ENCODE peak calls at places on chromosomes 6 and 20, in six cellular contexts. One of them, this sample, is unnamed.

GRCh38 chr20:41697861-41698559 is 79.8 kb upstream of the CHD6 start:
- ATAC-seq in sciatic nerve: no peak
- ATAC-seq in stimulated activated naive CD8-positive, alpha-beta T cell treated with anti-CD3 and anti-CD28 coated beads, Interleukin-15, amount 100 ng/mL, for 72 hours: no peak
- ATAC-seq in A549: no peak
- ATAC-seq in central memory CD8-positive, alpha-beta T cell: no peak
- ATAC-seq in activated CD4-positive, CD25-positive, alpha-beta regulatory T cell treated with anti-CD3 and anti-CD28 coated beads, Interleukin-2, amount 50 U/mL, for 24 hours: no peak
- ATAC-seq in this sample: no peak

GRCh38 chr6:137927777-137928218 is 60.7 kb downstream of the TNFAIP3 start:
- ATAC-seq in sciatic nerve: peak
- ATAC-seq in stimulated activated naive CD8-positive, alpha-beta T cell treated with anti-CD3 and anti-CD28 coated beads, Interleukin-15, amount 100 ng/mL, for 72 hours: peak
- ATAC-seq in activated CD4-positive, CD25-positive, alpha-beta regulatory T cell treated with anti-CD3 and anti-CD28 coated beads, Interleukin-2, amount 50 U/mL, for 24 hours: peak
- ATAC-seq in A549: no peak
- ATAC-seq in central memory CD8-positive, alpha-beta T cell: peak
- ATAC-seq in this sample: peak

GRCh38 chr6:13273931-13274706 is 54.2 kb downstream of the TBC1D7 start:
- ATAC-seq in activated CD4-positive, CD25-positive, alpha-beta regulatory T cell treated with anti-CD3 and anti-CD28 coated beads, Interleukin-2, amount 50 U/mL, for 24 hours: peak
- ATAC-seq in sciatic nerve: peak
- ATAC-seq in A549: no peak
- ATAC-seq in central memory CD8-positive, alpha-beta T cell: peak
- ATAC-seq in stimulated activated naive CD8-positive, alpha-beta T cell treated with anti-CD3 and anti-CD28 coated beads, Interleukin-15, amount 100 ng/mL, for 72 hours: peak
- ATAC-seq in this sample: peak

GRCh38 chr6:154154389-154154967 is 115.4 kb downstream of the OPRM1 start:
- ATAC-seq in central memory CD8-positive, alpha-beta T cell: no peak
- ATAC-seq in activated CD4-positive, CD25-positive, alpha-beta regulatory T cell treated with anti-CD3 and anti-CD28 coated beads, Interleukin-2, amount 50 U/mL, for 24 hours: no peak
- ATAC-seq in A549: no peak
- ATAC-seq in sciatic nerve: peak
- ATAC-seq in stimulated activated naive CD8-positive, alpha-beta T cell treated with anti-CD3 and anti-CD28 coated beads, Interleukin-15, amount 100 ng/mL, for 72 hours: no peak
- ATAC-seq in this sample: no peak

GRCh38 chr6:149450679-149451360 is 34.0 kb downstream of the ZC3H12D start:
- ATAC-seq in stimulated activated naive CD8-positive, alpha-beta T cell treated with anti-CD3 and anti-CD28 coated beads, Interleukin-15, amount 100 ng/mL, for 72 hours: peak
- ATAC-seq in A549: no peak
- ATAC-seq in activated CD4-positive, CD25-positive, alpha-beta regulatory T cell treated with anti-CD3 and anti-CD28 coated beads, Interleukin-2, amount 50 U/mL, for 24 hours: no peak
- ATAC-seq in sciatic nerve: no peak
- ATAC-seq in central memory CD8-positive, alpha-beta T cell: no peak
- ATAC-seq in this sample: peak

GRCh38 chr6:29129326-29130012 is 21.6 kb downstream of the OR2J3 start:
- ATAC-seq in activated CD4-positive, CD25-positive, alpha-beta regulatory T cell treated with anti-CD3 and anti-CD28 coated beads, Interleukin-2, amount 50 U/mL, for 24 hours: no peak
- ATAC-seq in sciatic nerve: no peak
- ATAC-seq in central memory CD8-positive, alpha-beta T cell: no peak
- ATAC-seq in A549: no peak
- ATAC-seq in stimulated activated naive CD8-positive, alpha-beta T cell treated with anti-CD3 and anti-CD28 coated beads, Interleukin-15, amount 100 ng/mL, for 72 hours: no peak
- ATAC-seq in this sample: no peak

GRCh38 chr20:37328149-37328945 is 17.6 kb upstream of the SRC start:
- ATAC-seq in stimulated activated naive CD8-positive, alpha-beta T cell treated with anti-CD3 and anti-CD28 coated beads, Interleukin-15, amount 100 ng/mL, for 72 hours: no peak
- ATAC-seq in A549: no peak
- ATAC-seq in sciatic nerve: no peak
- ATAC-seq in activated CD4-positive, CD25-positive, alpha-beta regulatory T cell treated with anti-CD3 and anti-CD28 coated beads, Interleukin-2, amount 50 U/mL, for 24 hours: no peak
- ATAC-seq in central memory CD8-positive, alpha-beta T cell: no peak
- ATAC-seq in this sample: no peak

GRCh38 chr6:71289039-71289801 is 609 bp downstream of the OGFRL1 start:
- ATAC-seq in central memory CD8-positive, alpha-beta T cell: peak
- ATAC-seq in stimulated activated naive CD8-positive, alpha-beta T cell treated with anti-CD3 and anti-CD28 coated beads, Interleukin-15, amount 100 ng/mL, for 72 hours: peak
- ATAC-seq in A549: peak
- ATAC-seq in sciatic nerve: peak
- ATAC-seq in activated CD4-positive, CD25-positive, alpha-beta regulatory T cell treated with anti-CD3 and anti-CD28 coated beads, Interleukin-2, amount 50 U/mL, for 24 hours: peak
- ATAC-seq in this sample: peak

GRCh38 chr6:166343157-166343502 is 785 bp upstream of the SFT2D1 start:
- ATAC-seq in central memory CD8-positive, alpha-beta T cell: no peak
- ATAC-seq in stimulated activated naive CD8-positive, alpha-beta T cell treated with anti-CD3 and anti-CD28 coated beads, Interleukin-15, amount 100 ng/mL, for 72 hours: no peak
- ATAC-seq in A549: no peak
- ATAC-seq in sciatic nerve: peak
- ATAC-seq in activated CD4-positive, CD25-positive, alpha-beta regulatory T cell treated with anti-CD3 and anti-CD28 coated beads, Interleukin-2, amount 50 U/mL, for 24 hours: no peak
- ATAC-seq in this sample: peak

GRCh38 chr20:32879538-32879937 is 20.8 kb downstream of the EFCAB8 start:
- ATAC-seq in activated CD4-positive, CD25-positive, alpha-beta regulatory T cell treated with anti-CD3 and anti-CD28 coated beads, Interleukin-2, amount 50 U/mL, for 24 hours: no peak
- ATAC-seq in sciatic nerve: no peak
- ATAC-seq in central memory CD8-positive, alpha-beta T cell: no peak
- ATAC-seq in A549: no peak
- ATAC-seq in stimulated activated naive CD8-positive, alpha-beta T cell treated with anti-CD3 and anti-CD28 coated beads, Interleukin-15, amount 100 ng/mL, for 72 hours: no peak
- ATAC-seq in this sample: no peak